ENCODE peak calls at places on chromosomes 13 and 19, in nine cellular contexts. One of them, this sample, is unnamed.

GRCh38 chr13:39051157-39051556 is 12.9 kb downstream of the NHLRC3 start:
- DNase-seq in stimulated activated CD4-positive, alpha-beta T cell treated with anti-CD3 and anti-CD28 coated beads, Interleukin-1b, Interleukin-23, amount 100 ng/mL, for 1 hour: no peak
- DNase-seq in HFF-Myc: no peak
- DNase-seq in sciatic nerve: no peak
- DNase-seq in NCI-H524: peak; percentile 46
- DNase-seq in brain microvascular endothelial cell: no peak
- DNase-seq in EH: peak; percentile 47
- DNase-seq in upper lobe of right lung: no peak
- DNase-seq in NCI-H1694 treated with DMSO at 0.1 percent for 48 hours: peak; percentile 51
- DNase-seq in this sample: no peak

GRCh38 chr19:16435238-16435911 is 36.4 kb downstream of the EPS15L1 start:
- DNase-seq in stimulated activated CD4-positive, alpha-beta T cell treated with anti-CD3 and anti-CD28 coated beads, Interleukin-1b, Interleukin-23, amount 100 ng/mL, for 1 hour: no peak
- DNase-seq in HFF-Myc: peak; percentile 65
- DNase-seq in sciatic nerve: peak; percentile 76
- DNase-seq in NCI-H524: no peak
- DNase-seq in brain microvascular endothelial cell: peak; percentile 99
- DNase-seq in EH: peak; percentile 99
- DNase-seq in upper lobe of right lung: no peak
- DNase-seq in NCI-H1694 treated with DMSO at 0.1 percent for 48 hours: no peak
- DNase-seq in this sample: no peak

GRCh38 chr13:42996584-42996983 is 4.5 kb upstream of the EPSTI1 start:
- DNase-seq in stimulated activated CD4-positive, alpha-beta T cell treated with anti-CD3 and anti-CD28 coated beads, Interleukin-1b, Interleukin-23, amount 100 ng/mL, for 1 hour: no peak
- DNase-seq in HFF-Myc: no peak
- DNase-seq in sciatic nerve: no peak
- DNase-seq in NCI-H524: no peak
- DNase-seq in brain microvascular endothelial cell: peak; percentile 88
- DNase-seq in EH: peak; percentile 94
- DNase-seq in upper lobe of right lung: no peak
- DNase-seq in NCI-H1694 treated with DMSO at 0.1 percent for 48 hours: no peak
- DNase-seq in this sample: no peak

GRCh38 chr19:6576869-6577281 is 14.1 kb downstream of the CD70 start:
- DNase-seq in stimulated activated CD4-positive, alpha-beta T cell treated with anti-CD3 and anti-CD28 coated beads, Interleukin-1b, Interleukin-23, amount 100 ng/mL, for 1 hour: no peak
- DNase-seq in HFF-Myc: no peak
- DNase-seq in sciatic nerve: no peak
- DNase-seq in NCI-H524: no peak
- DNase-seq in brain microvascular endothelial cell: no peak
- DNase-seq in EH: no peak
- DNase-seq in upper lobe of right lung: no peak
- DNase-seq in NCI-H1694 treated with DMSO at 0.1 percent for 48 hours: no peak
- DNase-seq in this sample: no peak

GRCh38 chr19:28710278-28710677 is 502.7 kb downstream of the UQCRFS1 start:
- DNase-seq in stimulated activated CD4-positive, alpha-beta T cell treated with anti-CD3 and anti-CD28 coated beads, Interleukin-1b, Interleukin-23, amount 100 ng/mL, for 1 hour: no peak
- DNase-seq in HFF-Myc: peak; percentile 32
- DNase-seq in sciatic nerve: no peak
- DNase-seq in NCI-H524: peak; percentile 49
- DNase-seq in brain microvascular endothelial cell: no peak
- DNase-seq in EH: peak; percentile 74
- DNase-seq in upper lobe of right lung: no peak
- DNase-seq in NCI-H1694 treated with DMSO at 0.1 percent for 48 hours: peak; percentile 50
- DNase-seq in this sample: no peak

GRCh38 chr19:944171-944567 is 18.3 kb downstream of the ARID3A start:
- DNase-seq in stimulated activated CD4-positive, alpha-beta T cell treated with anti-CD3 and anti-CD28 coated beads, Interleukin-1b, Interleukin-23, amount 100 ng/mL, for 1 hour: no peak
- DNase-seq in HFF-Myc: no peak
- DNase-seq in sciatic nerve: no peak
- DNase-seq in NCI-H524: no peak
- DNase-seq in brain microvascular endothelial cell: no peak
- DNase-seq in EH: no peak
- DNase-seq in upper lobe of right lung: no peak
- DNase-seq in NCI-H1694 treated with DMSO at 0.1 percent for 48 hours: no peak
- DNase-seq in this sample: no peak

GRCh38 chr19:45455707-45456499 is 11.9 kb upstream of the FOSB start:
- DNase-seq in stimulated activated CD4-positive, alpha-beta T cell treated with anti-CD3 and anti-CD28 coated beads, Interleukin-1b, Interleukin-23, amount 100 ng/mL, for 1 hour: peak; percentile 34
- DNase-seq in HFF-Myc: no peak
- DNase-seq in sciatic nerve: peak; percentile 88
- DNase-seq in NCI-H524: no peak
- DNase-seq in brain microvascular endothelial cell: peak; percentile 99
- DNase-seq in EH: peak; percentile 99
- DNase-seq in upper lobe of right lung: peak; percentile 95
- DNase-seq in NCI-H1694 treated with DMSO at 0.1 percent for 48 hours: no peak
- DNase-seq in this sample: peak; percentile 98

GRCh38 chr19:17641181-17641580 is 47.0 kb downstream of the UNC13A start:
- DNase-seq in stimulated activated CD4-positive, alpha-beta T cell treated with anti-CD3 and anti-CD28 coated beads, Interleukin-1b, Interleukin-23, amount 100 ng/mL, for 1 hour: no peak
- DNase-seq in HFF-Myc: no peak
- DNase-seq in sciatic nerve: no peak
- DNase-seq in NCI-H524: no peak
- DNase-seq in brain microvascular endothelial cell: no peak
- DNase-seq in EH: no peak
- DNase-seq in upper lobe of right lung: no peak
- DNase-seq in NCI-H1694 treated with DMSO at 0.1 percent for 48 hours: no peak
- DNase-seq in this sample: no peak

GRCh38 chr19:56670961-56671612 is 470 bp downstream of the ZNF835 start:
- DNase-seq in stimulated activated CD4-positive, alpha-beta T cell treated with anti-CD3 and anti-CD28 coated beads, Interleukin-1b, Interleukin-23, amount 100 ng/mL, for 1 hour: no peak
- DNase-seq in HFF-Myc: no peak
- DNase-seq in sciatic nerve: no peak
- DNase-seq in NCI-H524: no peak
- DNase-seq in brain microvascular endothelial cell: no peak
- DNase-seq in EH: no peak
- DNase-seq in upper lobe of right lung: no peak
- DNase-seq in NCI-H1694 treated with DMSO at 0.1 percent for 48 hours: no peak
- DNase-seq in this sample: no peak

GRCh38 chr19:19873381-19873780 is 7.7 kb downstream of the ZNF253 start:
- DNase-seq in stimulated activated CD4-positive, alpha-beta T cell treated with anti-CD3 and anti-CD28 coated beads, Interleukin-1b, Interleukin-23, amount 100 ng/mL, for 1 hour: no peak
- DNase-seq in HFF-Myc: no peak
- DNase-seq in sciatic nerve: no peak
- DNase-seq in NCI-H524: no peak
- DNase-seq in brain microvascular endothelial cell: no peak
- DNase-seq in EH: peak; percentile 1
- DNase-seq in upper lobe of right lung: no peak
- DNase-seq in NCI-H1694 treated with DMSO at 0.1 percent for 48 hours: no peak
- DNase-seq in this sample: no peak

GRCh38 chr13:37138169-37138568 is 32.7 kb upstream of the CSNK1A1L start:
- DNase-seq in stimulated activated CD4-positive, alpha-beta T cell treated with anti-CD3 and anti-CD28 coated beads, Interleukin-1b, Interleukin-23, amount 100 ng/mL, for 1 hour: no peak
- DNase-seq in HFF-Myc: no peak
- DNase-seq in sciatic nerve: no peak
- DNase-seq in NCI-H524: peak; percentile 11
- DNase-seq in brain microvascular endothelial cell: peak; percentile 61
- DNase-seq in EH: peak; percentile 54
- DNase-seq in upper lobe of right lung: no peak
- DNase-seq in NCI-H1694 treated with DMSO at 0.1 percent for 48 hours: no peak
- DNase-seq in this sample: no peak

GRCh38 chr13:60303166-60303565 is 93.9 kb upstream of the TDRD3 start:
- DNase-seq in stimulated activated CD4-positive, alpha-beta T cell treated with anti-CD3 and anti-CD28 coated beads, Interleukin-1b, Interleukin-23, amount 100 ng/mL, for 1 hour: no peak
- DNase-seq in HFF-Myc: no peak
- DNase-seq in sciatic nerve: no peak
- DNase-seq in NCI-H524: no peak
- DNase-seq in brain microvascular endothelial cell: no peak
- DNase-seq in EH: no peak
- DNase-seq in upper lobe of right lung: no peak
- DNase-seq in NCI-H1694 treated with DMSO at 0.1 percent for 48 hours: no peak
- DNase-seq in this sample: no peak

GRCh38 chr19:1774999-1775772 is 21.9 kb downstream of the ONECUT3 start:
- DNase-seq in stimulated activated CD4-positive, alpha-beta T cell treated with anti-CD3 and anti-CD28 coated beads, Interleukin-1b, Interleukin-23, amount 100 ng/mL, for 1 hour: no peak
- DNase-seq in HFF-Myc: no peak
- DNase-seq in sciatic nerve: no peak
- DNase-seq in NCI-H524: peak; percentile 64
- DNase-seq in brain microvascular endothelial cell: no peak
- DNase-seq in EH: no peak
- DNase-seq in upper lobe of right lung: no peak
- DNase-seq in NCI-H1694 treated with DMSO at 0.1 percent for 48 hours: no peak
- DNase-seq in this sample: no peak

GRCh38 chr19:35262101-35262761 is 6.5 kb upstream of the USF2 start:
- DNase-seq in stimulated activated CD4-positive, alpha-beta T cell treated with anti-CD3 and anti-CD28 coated beads, Interleukin-1b, Interleukin-23, amount 100 ng/mL, for 1 hour: no peak
- DNase-seq in HFF-Myc: no peak
- DNase-seq in sciatic nerve: peak; percentile 51
- DNase-seq in NCI-H524: peak; percentile 25
- DNase-seq in brain microvascular endothelial cell: no peak
- DNase-seq in EH: no peak
- DNase-seq in upper lobe of right lung: peak; percentile 63
- DNase-seq in NCI-H1694 treated with DMSO at 0.1 percent for 48 hours: no peak
- DNase-seq in this sample: peak; percentile 69

GRCh38 chr19:45643927-45644771 is 5.0 kb upstream of the EML2 start:
- DNase-seq in stimulated activated CD4-positive, alpha-beta T cell treated with anti-CD3 and anti-CD28 coated beads, Interleukin-1b, Interleukin-23, amount 100 ng/mL, for 1 hour: no peak
- DNase-seq in HFF-Myc: no peak
- DNase-seq in sciatic nerve: no peak
- DNase-seq in NCI-H524: peak; percentile 46
- DNase-seq in brain microvascular endothelial cell: no peak
- DNase-seq in EH: no peak
- DNase-seq in upper lobe of right lung: no peak
- DNase-seq in NCI-H1694 treated with DMSO at 0.1 percent for 48 hours: peak; percentile 13
- DNase-seq in this sample: no peak

GRCh38 chr19:1275976-1276619 is 768 bp downstream of the FAM174C start:
- DNase-seq in stimulated activated CD4-positive, alpha-beta T cell treated with anti-CD3 and anti-CD28 coated beads, Interleukin-1b, Interleukin-23, amount 100 ng/mL, for 1 hour: no peak
- DNase-seq in HFF-Myc: no peak
- DNase-seq in sciatic nerve: no peak
- DNase-seq in NCI-H524: no peak
- DNase-seq in brain microvascular endothelial cell: no peak
- DNase-seq in EH: no peak
- DNase-seq in upper lobe of right lung: no peak
- DNase-seq in NCI-H1694 treated with DMSO at 0.1 percent for 48 hours: no peak
- DNase-seq in this sample: no peak

This sample was measured in posterior vena cava.